ENCODE peak calls at places on chromosome 7, in five cellular contexts. V is HepG2, Q is A549, X is HCT116, C is H1. W is an unnamed sample.

GRCh38 chr7:50399635-50400034 is 50.5 kb downstream of the FIGNL1 start:
- DNase-seq in Q (no peak), V (no peak), X (no peak), C (no peak), W (no peak)

GRCh38 chr7:73463260-73463659 is 29.7 kb downstream of the FZD9 start:
- DNase-seq in Q (no peak), C (no peak), X (no peak), V (no peak), W (no peak)

GRCh38 chr7:155399577-155399976 is 58.4 kb upstream of the EN2 start:
- DNase-seq in X (no peak), C (no peak), V (no peak), Q (no peak), W (no peak)

GRCh38 chr7:17058568-17058967 is 176.8 kb upstream of the AGR3 start:
- DNase-seq in Q (no peak), C (no peak), X (no peak), V (no peak), W (peak; percentile 70)

GRCh38 chr7:8295638-8296361 is 33.8 kb upstream of the ICA1 start:
- DNase-seq in C (peak; percentile 17), X (peak; percentile 89), V (peak; percentile 80), Q (peak; percentile 89), W (peak; percentile 78)

GRCh38 chr7:76515999-76516443 is 5.7 kb downstream of the UPK3B start:
- DNase-seq in Q (no peak), C (no peak), V (peak; percentile 47), X (no peak), W (no peak)

GRCh38 chr7:21966271-21966670 is 20.6 kb upstream of the CDCA7L start:
- DNase-seq in V (no peak), C (no peak), X (no peak), Q (no peak), W (no peak)

GRCh38 chr7:96709381-96710228 is at the start of gene SEM1:
- DNase-seq in X (peak; percentile 77), Q (peak; percentile 88), V (peak; percentile 78), C (peak; percentile 53), W (peak; percentile 91)

GRCh38 chr7:90603346-90603745 is 7.2 kb downstream of the CDK14 start:
- DNase-seq in Q (no peak), C (no peak), X (no peak), V (no peak), W (no peak)

GRCh38 chr7:117061751-117062150 is 108.5 kb downstream of the ST7 start:
- DNase-seq in X (no peak), C (no peak), Q (no peak), V (no peak), W (no peak)

GRCh38 chr7:116167177-116167576 is 43.2 kb upstream of the TES start:
- DNase-seq in X (no peak), V (no peak), Q (no peak), C (no peak), W (no peak)

GRCh38 chr7:158782638-158783490 is 46.4 kb downstream of the ESYT2 start:
- DNase-seq in C (no peak), X (no peak), Q (peak; percentile 75), V (peak; percentile 15), W (peak; percentile 80)

GRCh38 chr7:151868805-151869188 is 8.1 kb downstream of the PRKAG2 start:
- DNase-seq in Q (no peak), V (no peak), C (no peak), X (no peak), W (no peak)
- H3K27ac ChIP-seq in Q (no peak overlapping the region), V (no peak overlapping the region), C (no peak overlapping the region), X (no peak overlapping the region), W (no peak overlapping the region)

DNA sequence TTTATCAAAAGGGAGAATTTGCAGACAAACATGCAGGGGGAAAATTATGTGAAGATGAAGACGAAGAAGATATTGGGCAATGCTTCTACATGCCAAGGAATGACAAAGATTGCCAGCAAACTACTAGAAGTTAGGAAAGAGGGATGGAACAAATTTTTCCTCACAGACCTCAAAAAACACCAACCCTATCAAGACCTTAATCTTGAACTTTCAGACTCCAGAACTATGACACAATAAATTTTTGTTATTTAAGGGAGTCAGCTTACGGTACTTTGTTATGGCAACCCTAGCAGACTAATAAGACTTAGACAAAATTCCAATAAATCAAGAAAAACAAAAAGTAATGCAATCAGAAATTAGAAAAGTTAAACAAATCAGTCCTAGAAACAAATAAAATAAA is 280.0 kb upstream of the GNAI1 start:
- DNase-seq in C (no peak), X (no peak), Q (no peak), V (no peak), W (no peak)
- TF ChIP-seq MAX in C (no peak), X (no peak), Q (no peak), V (no peak), W (no peak)

GRCh38 chr7:33986456-33986855 is 81.1 kb downstream of the BMPER start:
- DNase-seq in X (no peak), Q (no peak), C (no peak), V (no peak), W (no peak)

GRCh38 chr7:33982425-33982786 is 77.1 kb downstream of the BMPER start:
- DNase-seq in C (no peak), X (peak; percentile 33), Q (peak; percentile 67), V (no peak), W (peak; percentile 41)

GRCh38 chr7:33981686-33982424 is 76.5 kb downstream of the BMPER start:
- DNase-seq in V (no peak), C (no peak), X (no peak), Q (no peak), W (no peak)

DNA sequence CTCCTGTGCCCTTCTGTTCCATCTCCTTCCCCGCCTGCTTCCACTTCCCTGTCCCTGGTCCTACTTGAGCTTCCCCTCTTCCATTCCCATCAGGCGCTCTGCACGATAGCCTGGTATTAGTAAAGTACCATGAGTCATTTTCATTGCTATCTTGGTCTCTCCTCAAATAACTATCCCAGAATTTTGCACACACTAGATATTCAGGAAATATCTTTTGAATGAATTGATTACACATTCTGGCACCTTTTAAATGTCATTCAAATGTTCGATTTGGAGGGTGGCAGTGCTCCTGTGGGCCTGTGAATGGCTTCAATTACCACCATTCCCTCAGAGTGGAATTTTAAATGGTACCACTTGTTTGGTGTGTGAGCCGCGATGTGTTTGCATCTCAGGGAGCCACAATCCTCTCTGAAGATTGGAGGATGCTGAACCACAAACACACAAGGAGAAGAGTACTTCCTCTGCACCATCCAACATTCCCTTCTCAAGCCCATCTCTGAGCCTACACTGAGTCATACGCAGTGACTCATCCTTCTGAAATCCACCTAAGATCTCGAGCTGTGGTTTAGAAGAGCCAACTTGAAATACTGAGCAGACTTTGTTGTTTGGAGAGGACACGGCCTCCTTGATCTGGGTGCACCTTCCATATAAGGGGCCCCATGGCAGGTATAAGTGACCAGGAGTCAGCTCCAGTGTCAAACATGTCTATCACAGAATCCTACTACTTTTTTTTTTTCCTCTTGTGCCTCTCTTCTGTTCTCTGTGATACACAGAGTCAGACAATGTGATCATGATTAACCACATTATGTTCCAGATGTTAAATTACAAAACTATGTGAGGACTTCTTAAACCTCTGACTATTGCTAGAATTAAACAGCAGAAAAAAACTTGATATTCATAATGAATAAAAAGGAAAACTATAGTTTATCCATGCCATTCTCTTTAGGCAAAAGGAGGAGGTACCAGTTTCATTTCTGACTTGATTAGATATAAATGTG is 81.9 kb downstream of the BMPER start:
- DNase-seq in C (no peak), V (peak; percentile 27), X (peak; percentile 96), Q (peak; percentile 92), W (peak; percentile 73)
- H3K27ac ChIP-seq in C (no peak overlapping the region), V (no peak overlapping the region), X (peak overlapping the region; percentile 13), Q (peak overlapping the region; percentile 86), W (peak overlapping the region; percentile 24)

GRCh38 chr7:99559276-99559915 is 954 bp downstream of the ZNF655 start:
- DNase-seq in C (no peak), X (no peak), Q (no peak), V (no peak), W (no peak)
- TF ChIP-seq MAX in C (no peak), X (no peak), Q (no peak), V (no peak), W (no peak)

GRCh38 chr7:103154042-103154441 is 5.1 kb upstream of the NAPEPLD start:
- DNase-seq in V (no peak), Q (no peak), X (no peak), C (no peak), W (no peak)

GRCh38 chr7:103149808-103150180 is 895 bp upstream of the NAPEPLD start:
- DNase-seq in X (no peak), C (no peak), V (no peak), Q (no peak), W (no peak)

GRCh38 chr7:103148131-103148993 is 537 bp downstream of the NAPEPLD start:
- DNase-seq in C (no peak), V (no peak), X (no peak), Q (no peak), W (peak; percentile 31)

GRCh38 chr7:103150192-103150591 is 1.3 kb upstream of the NAPEPLD start:
- DNase-seq in Q (no peak), C (no peak), V (peak; percentile 33), X (no peak), W (no peak)

DNA sequence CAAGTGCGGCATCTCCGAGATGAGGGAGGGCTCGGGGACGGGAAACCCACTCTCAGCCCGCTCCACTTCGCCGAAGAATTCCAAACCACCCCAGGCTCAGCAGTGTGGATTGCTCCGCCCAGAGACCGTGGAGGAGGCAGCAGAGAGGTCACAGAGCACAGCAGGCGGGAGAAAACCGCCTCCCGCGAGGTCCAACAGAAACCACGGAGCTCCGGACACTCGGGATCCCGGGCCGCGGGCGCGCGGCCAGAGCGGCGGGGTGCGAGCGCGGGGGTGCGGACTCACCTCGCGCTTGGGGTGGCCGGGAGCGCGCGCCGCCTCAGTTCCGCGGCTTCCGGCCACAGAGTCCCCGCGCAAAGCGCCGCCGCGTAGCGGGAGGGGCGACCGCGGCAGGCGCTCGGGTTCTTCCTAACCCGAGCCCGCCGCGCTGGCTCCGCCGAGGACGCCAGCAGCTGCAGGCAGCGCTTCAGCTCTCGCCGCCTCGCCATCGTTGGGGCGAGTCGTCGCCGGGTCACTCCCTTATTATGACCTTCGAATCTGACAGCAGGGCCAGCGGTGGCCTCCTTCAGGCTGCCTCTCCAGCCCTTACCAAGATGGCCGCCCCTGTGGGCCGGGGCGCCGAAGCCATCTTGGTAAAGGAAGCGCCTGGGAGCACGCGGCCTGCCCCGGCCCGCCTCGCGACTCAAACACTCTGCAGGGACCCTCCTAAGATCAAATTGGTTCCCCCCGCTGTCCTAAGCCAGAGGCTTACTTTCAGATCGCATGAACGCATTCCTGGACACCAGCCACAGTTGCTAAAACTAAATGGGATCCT is at the start of gene NAPEPLD:
- DNase-seq in Q (peak; percentile 89), X (peak; percentile 62), C (peak; percentile 31), V (peak; percentile 72), W (peak; percentile 90)
- H3K27ac ChIP-seq in Q (peak within 1 kb of the TSS; percentile 93), X (peak within 1 kb of the TSS; percentile 83), C (peak within 1 kb of the TSS; percentile 61), V (peak within 1 kb of the TSS; percentile 90), W (peak within 1 kb of the TSS; percentile 70)

DNA sequence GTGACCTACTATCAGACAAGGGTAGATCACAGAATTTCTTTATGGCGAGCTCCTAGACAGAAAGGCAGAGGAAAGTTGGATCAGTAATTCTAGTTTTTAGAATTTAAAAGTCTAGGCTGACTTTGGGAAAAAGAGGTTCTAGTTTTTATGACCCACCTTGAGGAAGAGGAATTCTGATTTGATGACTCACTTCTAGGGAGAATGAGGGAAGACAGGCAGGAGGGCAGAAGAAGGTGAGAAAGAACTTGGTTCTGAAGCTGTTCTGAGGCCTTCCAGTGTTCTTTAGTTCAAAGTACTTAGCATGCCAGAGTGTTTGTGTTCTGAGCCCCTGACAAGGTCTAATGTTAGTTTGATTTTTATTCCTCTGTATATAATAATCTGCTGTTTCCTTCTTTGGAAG is 97.2 kb downstream of the PODXL start:
- DNase-seq in X (peak; percentile 12), V (no peak), Q (peak; percentile 12), C (no peak), W (no peak)
- TF ChIP-seq MAX in X (no peak), V (no peak), Q (no peak), C (no peak), W (no peak)

GRCh38 chr7:109354000-109354399 is 784.3 kb downstream of the DNAJB9 start:
- DNase-seq in V (no peak), X (no peak), C (no peak), Q (no peak), W (no peak)
- H3K27ac ChIP-seq in V (no peak overlapping the region), X (no peak overlapping the region), C (no peak overlapping the region), Q (no peak overlapping the region), W (no peak overlapping the region)

GRCh38 chr7:132998763-132999162 is 83.1 kb downstream of the CHCHD3 start:
- DNase-seq in X (no peak), V (no peak), Q (no peak), C (no peak), W (no peak)
- TF ChIP-seq MAX in X (no peak), V (no peak), Q (no peak), C (no peak), W (no peak)